ENCODE peak calls at places on chromosomes 2 and 18, in six cellular contexts. C, F, Y, I, J and H are unnamed samples.

GRCh38 chr2:240128608-240129144 is 7.4 kb downstream of the COPS9 start:
- DNase-seq in I (no peak), J (no peak), F (no peak), C (peak; percentile 64), Y (no peak), H (peak; percentile 62)

GRCh38 chr2:103435010-103435409 is 673.2 kb downstream of the TMEM182 start:
- DNase-seq in F (no peak), J (no peak), I (no peak), C (no peak), Y (no peak), H (no peak)

GRCh38 chr2:200044453-200044852 is 89.1 kb downstream of the MAIP1 start:
- DNase-seq in C (no peak), J (no peak), F (no peak), Y (no peak), I (no peak), H (no peak)

GRCh38 chr2:74174909-74175308 is 3.8 kb downstream of the MOB1A start:
- DNase-seq in I (no peak), F (no peak), Y (no peak), C (no peak), J (no peak), H (no peak)

GRCh38 chr18:74501386-74501785 is 5.2 kb downstream of the CNDP2 start:
- DNase-seq in C (no peak), I (no peak), J (no peak), Y (no peak), F (no peak), H (no peak)

GRCh38 chr2:163604941-163605555 is 130.8 kb downstream of the FIGN start:
- DNase-seq in J (no peak), C (no peak), Y (no peak), I (peak; percentile 39), F (no peak), H (no peak)

GRCh38 chr2:239153806-239154591 is 246.8 kb downstream of the HDAC4 start:
- DNase-seq in F (no peak), C (no peak), I (no peak), J (no peak), Y (no peak), H (peak; percentile 45)

GRCh38 chr2:186726938-186727337 is 33.1 kb downstream of the FAM171B start:
- DNase-seq in Y (no peak), C (no peak), I (peak; percentile 26), J (no peak), F (no peak), H (no peak)

GRCh38 chr2:54560146-54560881 is 104.2 kb downstream of the SPTBN1 start:
- DNase-seq in F (no peak), Y (peak; percentile 68), C (no peak), J (no peak), I (no peak), H (peak; percentile 51)

GRCh38 chr2:23692901-23693605 is 233.9 kb downstream of the ATAD2B start:
- DNase-seq in Y (no peak), I (no peak), C (no peak), J (no peak), F (no peak), H (no peak)

GRCh38 chr2:168159754-168160585 is 87.4 kb downstream of the STK39 start:
- DNase-seq in F (no peak), C (no peak), Y (no peak), I (no peak), J (no peak), H (no peak)

GRCh38 chr2:60463249-60463648 is 90.2 kb downstream of the BCL11A start:
- DNase-seq in J (no peak), F (no peak), I (no peak), C (no peak), Y (no peak), H (no peak)

GRCh38 chr2:27494284-27494943 is 586 bp downstream of the FNDC4 start:
- DNase-seq in I (peak; percentile 7), Y (no peak), J (no peak), C (peak; percentile 29), F (no peak), H (peak; percentile 75)

GRCh38 chr2:73291461-73292315 is 1.7 kb downstream of the EGR4 start:
- DNase-seq in F (peak; percentile 63), I (no peak), Y (no peak), J (no peak), C (no peak), H (no peak)

GRCh38 chr2:86035883-86036789 is 69.5 kb downstream of the POLR1A start:
- DNase-seq in C (peak; percentile 91), J (peak; percentile 75), F (no peak), Y (peak; percentile 87), I (peak; percentile 25), H (peak; percentile 79)

GRCh38 chr2:199457147-199458016 is at the start of gene SATB2:
- DNase-seq in J (no peak), F (peak; percentile 53), C (no peak), I (peak; percentile 86), Y (peak; percentile 34), H (peak; percentile 42)

GRCh38 chr18:49656098-49656591 is 94.3 kb downstream of the LIPG start:
- DNase-seq in I (peak; percentile 100), F (no peak), C (no peak), Y (no peak), J (no peak), H (no peak)

GRCh38 chr18:70523035-70523797 is 234.4 kb downstream of the SOCS6 start:
- DNase-seq in J (no peak), C (no peak), F (no peak), Y (no peak), I (no peak), H (no peak)

GRCh38 chr2:131130298-131130596 is 25.1 kb downstream of the PLEKHB2 start:
- DNase-seq in Y (no peak), J (no peak), C (no peak), I (no peak), F (no peak), H (no peak)

GRCh38 chr2:220499281-220499680 is 871.9 kb downstream of the SLC4A3 start:
- DNase-seq in Y (no peak), J (no peak), F (no peak), I (peak; percentile 84), C (no peak), H (peak; percentile 50)

GRCh38 chr2:187593697-187594096 is 39.5 kb upstream of the TFPI start:
- DNase-seq in J (no peak), I (peak; percentile 46), F (no peak), Y (no peak), C (no peak), H (no peak)

GRCh38 chr2:224171226-224171625 is 132.1 kb upstream of the SERPINE2 start:
- DNase-seq in I (no peak), Y (no peak), F (no peak), J (no peak), C (no peak), H (no peak)